ENCODE peak calls at places on chromosomes 2 and 18, in six cellular contexts. M is A549, C is H1, O is WTC11, A is HepG2, K is K562. T is an unnamed sample.

GRCh38 chr2:156589381-156590079 is 153.4 kb downstream of the GPD2 start:
- DNase-seq in M (peak; percentile 67), C (no peak), O (no peak), A (peak; percentile 31), K (peak; percentile 58), T (peak; percentile 60)

GRCh38 chr2:39696072-39696471 is 30.4 kb downstream of the TMEM178A start:
- DNase-seq in M (peak; percentile 4), C (no peak), O (no peak), A (peak; percentile 15), K (no peak), T (peak; percentile 60)

GRCh38 chr18:24685232-24685959 is 225.0 kb downstream of the HRH4 start:
- DNase-seq in M (no peak), C (no peak), O (no peak), A (no peak), K (no peak), T (no peak)

GRCh38 chr2:11305958-11306357 is 38.5 kb downstream of the ROCK2 start:
- DNase-seq in M (no peak), C (no peak), O (no peak), A (no peak), K (no peak), T (no peak)

GRCh38 chr2:86249843-86250402 is 50.7 kb downstream of the MRPL35 start:
- DNase-seq in M (peak; percentile 62), C (no peak), O (no peak), A (peak; percentile 25), K (peak; percentile 29), T (no peak)

GRCh38 chr2:233418761-233419625 is 64.7 kb downstream of the DGKD start:
- DNase-seq in M (peak; percentile 81), C (no peak), O (no peak), A (no peak), K (no peak), T (peak; percentile 87)

GRCh38 chr2:73418343-73418742 is 32.7 kb downstream of the ALMS1 start:
- DNase-seq in M (no peak), C (no peak), O (no peak), A (no peak), K (no peak), T (no peak)

GRCh38 chr18:34909637-34910364 is 131.4 kb upstream of the MAPRE2 start:
- DNase-seq in M (no peak), C (no peak), O (no peak), A (no peak), K (no peak), T (no peak)

GRCh38 chr2:19677825-19678518 is 223.8 kb downstream of the TTC32 start:
- DNase-seq in M (no peak), C (no peak), O (no peak), A (no peak), K (no peak), T (no peak)

GRCh38 chr2:63364866-63365265 is 223.4 kb downstream of the WDPCP start:
- DNase-seq in M (no peak), C (no peak), O (no peak), A (peak; percentile 54), K (no peak), T (peak; percentile 3)

GRCh38 chr18:12559319-12559718 is 98.6 kb downstream of the SPIRE1 start:
- DNase-seq in M (no peak), C (no peak), O (no peak), A (no peak), K (no peak), T (no peak)

GRCh38 chr2:25381502-25381901 is 39.8 kb upstream of the DNMT3A start:
- DNase-seq in M (no peak), C (no peak), O (peak; percentile 1), A (no peak), K (no peak), T (no peak)

GRCh38 chr2:127763776-127764175 is 47.2 kb downstream of the WDR33 start:
- DNase-seq in M (no peak), C (no peak), O (no peak), A (peak; percentile 55), K (no peak), T (no peak)

GRCh38 chr2:19993731-19994130 is 3.8 kb upstream of the WDR35 start:
- DNase-seq in M (no peak), C (no peak), O (no peak), A (no peak), K (no peak), T (no peak)

GRCh38 chr2:61943251-61943650 is 37.8 kb downstream of the COMMD1 start:
- DNase-seq in M (no peak), C (no peak), O (no peak), A (no peak), K (no peak), T (no peak)

GRCh38 chr2:175355246-175355645 is 173.7 kb upstream of the ATP5MC3 start:
- DNase-seq in M (no peak), C (no peak), O (no peak), A (no peak), K (no peak), T (no peak)

GRCh38 chr2:181077128-181077709 is 96.8 kb downstream of the UBE2E3 start:
- DNase-seq in M (peak; percentile 53), C (no peak), O (no peak), A (peak; percentile 60), K (peak; percentile 42), T (peak; percentile 56)

GRCh38 chr2:40579247-40579646 is 127.4 kb upstream of the SLC8A1 start:
- DNase-seq in M (no peak), C (no peak), O (no peak), A (no peak), K (no peak), T (no peak)

GRCh38 chr2:893311-893710 is 57.3 kb upstream of the SNTG2 start:
- DNase-seq in M (peak; percentile 38), C (peak; percentile 44), O (peak; percentile 81), A (no peak), K (peak; percentile 70), T (no peak)

GRCh38 chr18:5582054-5582453 is 38.3 kb upstream of the EPB41L3 start:
- DNase-seq in M (no peak), C (no peak), O (peak; percentile 25), A (no peak), K (no peak), T (peak; percentile 40)

GRCh38 chr2:201733544-201733943 is 35.1 kb upstream of the MPP4 start:
- DNase-seq in M (no peak), C (no peak), O (no peak), A (no peak), K (no peak), T (peak; percentile 86)

GRCh38 chr18:22106536-22107292 is 62.7 kb upstream of the GATA6 start:
- DNase-seq in M (peak; percentile 17), C (no peak), O (no peak), A (peak; percentile 12), K (no peak), T (no peak)

GRCh38 chr2:40332096-40332826 is 119.6 kb downstream of the SLC8A1 start:
- DNase-seq in M (peak; percentile 19), C (no peak), O (no peak), A (no peak), K (no peak), T (peak; percentile 95)

GRCh38 chr2:62461707-62462106 is 44.3 kb downstream of the TMEM17 start:
- DNase-seq in M (peak; percentile 38), C (no peak), O (no peak), A (no peak), K (no peak), T (no peak)

GRCh38 chr2:69175795-69176715 is 163.1 kb downstream of the ANTXR1 start:
- DNase-seq in M (no peak), C (no peak), O (no peak), A (no peak), K (no peak), T (no peak)

GRCh38 chr2:129347486-129348217 is 631.8 kb upstream of the RAB6C start:
- DNase-seq in M (no peak), C (no peak), O (no peak), A (no peak), K (no peak), T (no peak)

GRCh38 chr2:160352492-160352891 is 141.1 kb downstream of the RBMS1 start:
- DNase-seq in M (peak; percentile 83), C (no peak), O (no peak), A (no peak), K (no peak), T (no peak)

DNA sequence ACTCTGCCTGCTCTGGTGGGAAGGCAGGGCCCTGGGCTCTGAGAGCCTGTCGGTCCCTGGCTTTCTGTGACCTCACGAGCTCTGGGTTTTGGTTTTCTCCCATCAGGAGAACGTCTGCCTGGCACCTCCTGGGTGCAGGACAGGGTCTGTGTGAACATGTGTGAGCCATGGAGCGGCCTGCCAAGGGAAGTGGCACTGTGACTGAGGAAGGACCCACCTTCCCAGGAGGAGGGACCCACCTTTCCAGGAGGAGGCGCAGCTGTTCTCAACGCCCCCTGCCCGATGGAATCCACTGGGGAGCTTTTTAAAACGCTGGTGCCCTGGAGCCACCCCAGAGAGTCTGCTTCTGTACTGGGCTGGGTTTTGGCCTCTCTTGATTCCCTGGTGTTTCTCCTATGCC is 168.7 kb downstream of the GLI2 start:
- DNase-seq in M (no peak), C (no peak), O (no peak), A (no peak), K (no peak), T (no peak)
- TF ChIP-seq JUN in M (no peak), C (no peak), O (no peak), A (no peak), K (no peak), T (no peak)

DNA sequence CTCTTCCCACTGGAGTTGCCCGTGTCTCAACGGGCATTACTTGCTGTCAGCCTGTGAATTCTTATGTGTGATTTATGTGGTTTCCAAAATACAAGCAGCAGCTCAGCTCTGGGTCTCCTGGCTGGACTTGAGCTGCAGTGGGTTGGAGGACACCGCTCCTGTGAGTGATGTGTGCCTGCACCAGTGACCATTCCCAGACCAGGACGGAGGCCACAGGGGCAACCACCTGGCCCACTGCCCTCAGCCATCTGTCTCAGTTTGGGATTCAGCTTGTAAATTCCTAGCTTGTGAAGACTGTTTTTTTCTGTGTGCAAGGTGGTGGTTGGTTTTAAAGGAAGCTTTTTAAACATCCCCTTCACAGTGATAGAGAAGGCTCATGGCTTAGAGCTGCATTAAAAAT is 261.0 kb downstream of the BCL2 start:
- DNase-seq in M (no peak), C (no peak), O (no peak), A (no peak), K (no peak), T (no peak)
- TF ChIP-seq JUN in M (no peak), C (no peak), O (no peak), A (no peak), K (no peak), T (no peak)

DNA sequence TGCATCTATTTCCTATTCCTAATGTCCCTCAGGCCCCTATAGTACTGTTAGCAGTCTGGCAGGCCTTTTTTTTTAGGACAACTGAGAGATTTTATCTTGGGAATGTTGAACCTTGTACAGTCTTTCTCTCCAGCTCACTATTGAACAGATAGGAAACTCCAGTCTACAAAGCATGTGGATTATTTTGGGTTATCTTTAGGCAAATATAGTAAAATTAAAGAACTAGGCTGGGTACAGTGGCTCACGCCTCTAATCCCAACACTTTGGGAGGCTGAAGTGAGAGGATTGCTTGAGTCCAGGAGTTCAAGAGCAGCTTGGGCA is 102.7 kb downstream of the OSBPL6 start:
- DNase-seq in M (no peak), C (no peak), O (no peak), A (peak; percentile 16), K (no peak), T (no peak)
- TF ChIP-seq JUN in M (no peak), C (no peak), O (no peak), A (no peak), K (no peak), T (no peak)

DNA sequence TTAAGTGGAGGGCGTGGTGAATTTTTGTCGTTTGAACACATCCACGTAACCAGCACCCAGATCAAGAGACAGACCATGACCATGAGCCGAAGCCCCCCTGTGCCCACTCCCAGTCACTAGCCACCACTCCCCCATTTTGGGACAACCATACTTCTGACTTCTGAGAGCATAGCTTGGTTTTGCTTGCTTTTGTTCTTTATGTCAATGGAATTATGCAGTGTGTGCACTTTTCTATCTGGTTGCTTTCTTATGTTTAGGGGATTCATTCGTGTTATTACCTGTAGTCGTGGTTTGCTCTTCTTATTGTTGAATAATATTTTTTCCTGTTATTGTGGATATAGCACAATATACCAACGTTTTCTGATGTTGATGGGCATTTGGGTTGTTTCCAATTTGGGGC is 141.7 kb downstream of the GLI2 start:
- DNase-seq in M (no peak), C (no peak), O (no peak), A (no peak), K (no peak), T (no peak)
- TF ChIP-seq JUN in M (no peak), C (no peak), O (no peak), A (no peak), K (no peak), T (no peak)